ENCODE peak calls at places on chromosomes 16 and 17, in eight cellular contexts. One of them, this sample, is unnamed.

GRCh38 chr16:73131153-73131862 is 83.4 kb upstream of the ZFHX3 start:
- DNase-seq in epithelial cell of proximal tubule: no peak
- DNase-seq in foreskin fibroblast: no peak
- DNase-seq in astrocyte of the cerebellum: no peak
- DNase-seq in WTC11: no peak
- DNase-seq in NB4: no peak
- DNase-seq in MCF 10A: no peak
- DNase-seq in kidney epithelial cell: no peak
- DNase-seq in this sample: no peak

GRCh38 chr16:86344881-86345280 is 165.4 kb upstream of the FOXF1 start:
- DNase-seq in epithelial cell of proximal tubule: no peak
- DNase-seq in foreskin fibroblast: no peak
- DNase-seq in astrocyte of the cerebellum: no peak
- DNase-seq in WTC11: no peak
- DNase-seq in NB4: no peak
- DNase-seq in MCF 10A: no peak
- DNase-seq in kidney epithelial cell: no peak
- DNase-seq in this sample: no peak

GRCh38 chr16:84785843-84786538 is 33.8 kb upstream of the CRISPLD2 start:
- DNase-seq in epithelial cell of proximal tubule: no peak
- DNase-seq in foreskin fibroblast: peak; percentile 63
- DNase-seq in astrocyte of the cerebellum: no peak
- DNase-seq in WTC11: no peak
- DNase-seq in NB4: no peak
- DNase-seq in MCF 10A: peak; percentile 93
- DNase-seq in kidney epithelial cell: peak; percentile 12
- DNase-seq in this sample: no peak

GRCh38 chr17:74549343-74549742 is 3.4 kb upstream of the CD300C start:
- DNase-seq in epithelial cell of proximal tubule: no peak
- DNase-seq in foreskin fibroblast: no peak
- DNase-seq in astrocyte of the cerebellum: no peak
- DNase-seq in WTC11: no peak
- DNase-seq in NB4: no peak
- DNase-seq in MCF 10A: no peak
- DNase-seq in kidney epithelial cell: no peak
- DNase-seq in this sample: no peak

GRCh38 chr16:57284206-57284951 is at the start of gene PLLP:
- DNase-seq in epithelial cell of proximal tubule: no peak
- DNase-seq in foreskin fibroblast: peak; percentile 47
- DNase-seq in astrocyte of the cerebellum: no peak
- DNase-seq in WTC11: peak; percentile 53
- DNase-seq in NB4: no peak
- DNase-seq in MCF 10A: peak; percentile 37
- DNase-seq in kidney epithelial cell: no peak
- DNase-seq in this sample: peak; percentile 81

GRCh38 chr17:42819939-42820535 is 4.0 kb downstream of the BECN1 start:
- DNase-seq in epithelial cell of proximal tubule: no peak
- DNase-seq in foreskin fibroblast: peak; percentile 72
- DNase-seq in astrocyte of the cerebellum: no peak
- DNase-seq in WTC11: peak; percentile 84
- DNase-seq in NB4: peak; percentile 75
- DNase-seq in MCF 10A: peak; percentile 77
- DNase-seq in kidney epithelial cell: no peak
- DNase-seq in this sample: peak; percentile 71

GRCh38 chr17:45246861-45247428 is 14.9 kb downstream of the SPATA32 start:
- DNase-seq in epithelial cell of proximal tubule: no peak
- DNase-seq in foreskin fibroblast: peak; percentile 45
- DNase-seq in astrocyte of the cerebellum: no peak
- DNase-seq in WTC11: peak; percentile 73
- DNase-seq in NB4: no peak
- DNase-seq in MCF 10A: no peak
- DNase-seq in kidney epithelial cell: peak; percentile 21
- DNase-seq in this sample: no peak

GRCh38 chr16:47885489-47885888 is 270.3 kb downstream of the ABCC12 start:
- DNase-seq in epithelial cell of proximal tubule: no peak
- DNase-seq in foreskin fibroblast: no peak
- DNase-seq in astrocyte of the cerebellum: no peak
- DNase-seq in WTC11: no peak
- DNase-seq in NB4: no peak
- DNase-seq in MCF 10A: no peak
- DNase-seq in kidney epithelial cell: no peak
- DNase-seq in this sample: no peak

GRCh38 chr17:74737299-74738050 is 419 bp downstream of the RAB37 start:
- DNase-seq in epithelial cell of proximal tubule: no peak
- DNase-seq in foreskin fibroblast: peak; percentile 43
- DNase-seq in astrocyte of the cerebellum: no peak
- DNase-seq in WTC11: peak; percentile 77
- DNase-seq in NB4: peak; percentile 83
- DNase-seq in MCF 10A: no peak
- DNase-seq in kidney epithelial cell: no peak
- DNase-seq in this sample: peak; percentile 80

GRCh38 chr17:48181653-48182052 is 74.1 kb downstream of the SNX11 start:
- DNase-seq in epithelial cell of proximal tubule: no peak
- DNase-seq in foreskin fibroblast: peak; percentile 57
- DNase-seq in astrocyte of the cerebellum: no peak
- DNase-seq in WTC11: peak; percentile 44
- DNase-seq in NB4: peak; percentile 21
- DNase-seq in MCF 10A: peak; percentile 35
- DNase-seq in kidney epithelial cell: no peak
- DNase-seq in this sample: no peak

GRCh38 chr17:49508061-49508865 is 13.2 kb downstream of the NGFR start:
- DNase-seq in epithelial cell of proximal tubule: no peak
- DNase-seq in foreskin fibroblast: peak; percentile 62
- DNase-seq in astrocyte of the cerebellum: no peak
- DNase-seq in WTC11: peak; percentile 78
- DNase-seq in NB4: no peak
- DNase-seq in MCF 10A: peak; percentile 98
- DNase-seq in kidney epithelial cell: peak; percentile 19
- DNase-seq in this sample: no peak

GRCh38 chr16:16828913-16829398 is 450.0 kb downstream of the NPIPA7 start:
- DNase-seq in epithelial cell of proximal tubule: no peak
- DNase-seq in foreskin fibroblast: no peak
- DNase-seq in astrocyte of the cerebellum: no peak
- DNase-seq in WTC11: no peak
- DNase-seq in NB4: peak; percentile 52
- DNase-seq in MCF 10A: no peak
- DNase-seq in kidney epithelial cell: no peak
- DNase-seq in this sample: no peak

GRCh38 chr17:60522889-60523626 is 3.0 kb downstream of the APPBP2 start:
- DNase-seq in epithelial cell of proximal tubule: no peak
- DNase-seq in foreskin fibroblast: no peak
- DNase-seq in astrocyte of the cerebellum: no peak
- DNase-seq in WTC11: no peak
- DNase-seq in NB4: no peak
- DNase-seq in MCF 10A: no peak
- DNase-seq in kidney epithelial cell: no peak
- DNase-seq in this sample: no peak

GRCh38 chr16:10808850-10809249 is 9.7 kb downstream of the TVP23A start:
- DNase-seq in epithelial cell of proximal tubule: no peak
- DNase-seq in foreskin fibroblast: no peak
- DNase-seq in astrocyte of the cerebellum: no peak
- DNase-seq in WTC11: no peak
- DNase-seq in NB4: no peak
- DNase-seq in MCF 10A: no peak
- DNase-seq in kidney epithelial cell: no peak
- DNase-seq in this sample: no peak

GRCh38 chr17:41367426-41368075 is 2.1 kb downstream of the KRT33B start:
- DNase-seq in epithelial cell of proximal tubule: peak; percentile 84
- DNase-seq in foreskin fibroblast: peak; percentile 70
- DNase-seq in astrocyte of the cerebellum: no peak
- DNase-seq in WTC11: no peak
- DNase-seq in NB4: no peak
- DNase-seq in MCF 10A: no peak
- DNase-seq in kidney epithelial cell: peak; percentile 58
- DNase-seq in this sample: no peak

GRCh38 chr16:74449470-74449869 is 28.2 kb upstream of the CLEC18B start:
- DNase-seq in epithelial cell of proximal tubule: no peak
- DNase-seq in foreskin fibroblast: peak; percentile 86
- DNase-seq in astrocyte of the cerebellum: no peak
- DNase-seq in WTC11: no peak
- DNase-seq in NB4: no peak
- DNase-seq in MCF 10A: peak; percentile 84
- DNase-seq in kidney epithelial cell: no peak
- DNase-seq in this sample: no peak
- TF ChIP-seq CTCF in epithelial cell of proximal tubule: no peak
- TF ChIP-seq CTCF in foreskin fibroblast: peak; percentile 22
- TF ChIP-seq CTCF in astrocyte of the cerebellum: no peak
- TF ChIP-seq CTCF in WTC11: no peak
- TF ChIP-seq CTCF in NB4: no peak
- TF ChIP-seq CTCF in MCF 10A: no peak
- TF ChIP-seq CTCF in kidney epithelial cell: no peak
- TF ChIP-seq CTCF in this sample: no peak

GRCh38 chr16:4613636-4614570 is 785 bp downstream of the UBALD1 start:
- DNase-seq in epithelial cell of proximal tubule: no peak
- DNase-seq in foreskin fibroblast: peak; percentile 73
- DNase-seq in astrocyte of the cerebellum: no peak
- DNase-seq in WTC11: peak; percentile 44
- DNase-seq in NB4: peak; percentile 73
- DNase-seq in MCF 10A: peak; percentile 28
- DNase-seq in kidney epithelial cell: no peak
- DNase-seq in this sample: peak; percentile 72

GRCh38 chr16:4615389-4616046 is 830 bp upstream of the UBALD1 start:
- DNase-seq in epithelial cell of proximal tubule: no peak
- DNase-seq in foreskin fibroblast: no peak
- DNase-seq in astrocyte of the cerebellum: no peak
- DNase-seq in WTC11: no peak
- DNase-seq in NB4: no peak
- DNase-seq in MCF 10A: no peak
- DNase-seq in kidney epithelial cell: no peak
- DNase-seq in this sample: no peak

GRCh38 chr16:4614571-4615388 is at the start of gene UBALD1:
- DNase-seq in epithelial cell of proximal tubule: no peak
- DNase-seq in foreskin fibroblast: peak; percentile 97
- DNase-seq in astrocyte of the cerebellum: peak; percentile 44
- DNase-seq in WTC11: peak; percentile 78
- DNase-seq in NB4: peak; percentile 93
- DNase-seq in MCF 10A: peak; percentile 94
- DNase-seq in kidney epithelial cell: peak; percentile 49
- DNase-seq in this sample: peak; percentile 94

GRCh38 chr16:4617880-4618279 is 3.2 kb upstream of the UBALD1 start:
- DNase-seq in epithelial cell of proximal tubule: no peak
- DNase-seq in foreskin fibroblast: no peak
- DNase-seq in astrocyte of the cerebellum: no peak
- DNase-seq in WTC11: no peak
- DNase-seq in NB4: no peak
- DNase-seq in MCF 10A: no peak
- DNase-seq in kidney epithelial cell: no peak
- DNase-seq in this sample: no peak

DNA sequence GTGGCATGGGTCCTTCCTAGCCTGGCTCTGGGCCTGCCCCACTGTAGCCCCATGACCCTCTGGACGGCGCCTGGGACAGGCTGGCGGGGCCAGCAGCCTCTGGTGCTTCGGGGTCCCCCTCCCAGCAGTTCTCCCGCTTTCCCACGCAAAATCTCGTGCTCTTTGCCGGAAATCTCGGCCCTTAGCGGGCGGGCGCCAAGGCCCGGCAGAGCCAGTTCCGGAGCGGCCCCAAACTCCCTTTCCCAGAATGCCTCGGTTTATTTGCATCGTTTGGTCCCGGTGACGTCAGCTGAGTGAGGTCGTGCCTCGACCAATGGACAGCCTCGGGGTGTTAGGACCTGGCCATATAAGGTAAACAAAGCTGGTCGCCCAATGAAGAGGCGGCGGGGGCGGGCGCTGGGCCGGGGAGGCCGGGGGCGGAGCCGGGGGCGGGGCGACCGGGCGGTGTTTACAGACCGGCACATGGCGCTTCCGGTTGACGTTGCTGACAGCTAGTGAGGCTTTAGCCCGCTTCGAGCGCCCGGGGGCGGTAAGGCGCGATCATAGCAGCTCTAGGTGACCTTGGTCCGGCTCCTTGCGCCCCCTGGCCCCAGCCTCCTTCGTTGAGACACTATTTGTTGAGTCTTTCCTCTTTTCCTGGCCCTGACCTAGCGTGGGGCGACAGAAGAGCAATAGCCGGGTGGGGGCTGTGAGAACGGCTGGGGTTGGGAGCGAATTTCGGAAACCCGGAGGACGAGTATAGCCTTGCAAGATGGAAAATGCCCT is 1.5 kb upstream of the UBALD1 start:
- DNase-seq in epithelial cell of proximal tubule: peak; percentile 94
- DNase-seq in foreskin fibroblast: peak; percentile 100
- DNase-seq in astrocyte of the cerebellum: peak; percentile 100
- DNase-seq in WTC11: peak; percentile 99
- DNase-seq in NB4: peak; percentile 99
- DNase-seq in MCF 10A: peak; percentile 100
- DNase-seq in kidney epithelial cell: peak; percentile 99
- DNase-seq in this sample: peak; percentile 97
- TF ChIP-seq CTCF in epithelial cell of proximal tubule: peak; percentile 41
- TF ChIP-seq CTCF in foreskin fibroblast: peak; percentile 27
- TF ChIP-seq CTCF in astrocyte of the cerebellum: peak; percentile 31
- TF ChIP-seq CTCF in WTC11: no peak
- TF ChIP-seq CTCF in NB4: peak; percentile 53
- TF ChIP-seq CTCF in MCF 10A: peak; percentile 33
- TF ChIP-seq CTCF in kidney epithelial cell: peak; percentile 52
- TF ChIP-seq CTCF in this sample: peak; percentile 66

DNA sequence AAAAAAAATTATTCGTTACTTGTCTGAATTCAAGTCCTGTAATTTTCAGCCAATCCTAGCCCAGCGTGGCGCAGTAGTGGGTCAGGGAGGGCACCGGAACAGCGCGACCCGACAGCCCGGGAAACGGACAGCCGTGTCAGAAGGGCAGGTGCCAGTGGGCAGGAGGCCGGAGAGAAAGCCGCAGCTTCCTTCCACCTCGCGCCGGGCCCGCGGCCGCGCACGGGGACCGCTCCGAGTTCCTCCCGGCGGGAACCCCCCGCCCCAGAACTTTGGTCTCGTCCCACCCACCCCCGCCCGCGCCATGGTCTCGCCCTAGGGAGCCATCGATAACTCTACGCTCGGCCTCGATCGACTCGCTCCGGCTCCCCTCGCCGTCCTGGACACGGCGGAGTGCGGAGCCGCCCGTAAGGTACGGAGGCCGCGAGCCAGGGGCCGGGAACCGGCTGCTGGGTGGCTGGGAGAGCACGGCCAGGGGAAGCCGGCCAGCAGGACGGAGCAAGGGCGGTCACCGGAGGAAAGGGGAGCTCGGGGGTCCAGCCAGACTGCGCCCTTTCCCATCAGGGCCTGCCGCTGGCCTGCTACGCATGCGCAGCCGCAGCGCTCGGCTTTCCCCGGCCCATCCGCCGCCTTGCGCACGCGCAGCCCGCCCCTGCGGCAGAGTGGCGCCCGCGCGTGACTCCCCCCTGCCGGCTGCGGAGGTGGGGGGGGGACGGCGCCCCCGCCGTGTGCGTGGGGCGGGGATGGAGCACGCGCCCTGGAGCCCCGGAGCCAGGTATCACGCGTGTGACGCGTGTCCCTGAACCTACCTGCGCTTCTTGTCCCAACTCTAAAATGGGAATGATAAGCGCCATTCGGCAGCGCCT is at the start of gene MLST8:
- DNase-seq in epithelial cell of proximal tubule: no peak
- DNase-seq in foreskin fibroblast: peak; percentile 94
- DNase-seq in astrocyte of the cerebellum: peak; percentile 59
- DNase-seq in WTC11: peak; percentile 69
- DNase-seq in NB4: peak; percentile 90
- DNase-seq in MCF 10A: peak; percentile 79
- DNase-seq in kidney epithelial cell: no peak
- DNase-seq in this sample: peak; percentile 99
- TF ChIP-seq CTCF in epithelial cell of proximal tubule: no peak
- TF ChIP-seq CTCF in foreskin fibroblast: no peak
- TF ChIP-seq CTCF in astrocyte of the cerebellum: peak; percentile 10
- TF ChIP-seq CTCF in WTC11: no peak
- TF ChIP-seq CTCF in NB4: no peak
- TF ChIP-seq CTCF in MCF 10A: peak; percentile 13
- TF ChIP-seq CTCF in kidney epithelial cell: no peak
- TF ChIP-seq CTCF in this sample: no peak

GRCh38 chr17:1759529-1759928 is 2.3 kb upstream of the SERPINF1 start:
- DNase-seq in epithelial cell of proximal tubule: no peak
- DNase-seq in foreskin fibroblast: no peak
- DNase-seq in astrocyte of the cerebellum: no peak
- DNase-seq in WTC11: no peak
- DNase-seq in NB4: no peak
- DNase-seq in MCF 10A: peak; percentile 57
- DNase-seq in kidney epithelial cell: no peak
- DNase-seq in this sample: no peak
- TF ChIP-seq CTCF in epithelial cell of proximal tubule: no peak
- TF ChIP-seq CTCF in foreskin fibroblast: no peak
- TF ChIP-seq CTCF in astrocyte of the cerebellum: no peak
- TF ChIP-seq CTCF in WTC11: no peak
- TF ChIP-seq CTCF in NB4: no peak
- TF ChIP-seq CTCF in MCF 10A: no peak
- TF ChIP-seq CTCF in kidney epithelial cell: no peak
- TF ChIP-seq CTCF in this sample: no peak